ENCODE peak calls at places on chromosome 4, in nine cellular contexts. T, V, W, F, M, I, D, A and Z are unnamed samples.

GRCh38 chr4:145231906-145232700 is 51.7 kb upstream of the OTUD4 start:
- DNase-seq in T (no peak), V (peak), W (no peak), F (no peak), M (peak), I (no peak), D (peak), A (no peak), Z (no peak)

GRCh38 chr4:64407000-64407399 is 2.2 kb downstream of the TECRL start:
- DNase-seq in T (no peak), V (no peak), W (no peak), F (no peak), M (no peak), I (peak), D (no peak), A (no peak), Z (no peak)

GRCh38 chr4:3652586-3652985 is 113.6 kb upstream of the ADRA2C start:
- DNase-seq in T (no peak), V (no peak), W (no peak), F (no peak), M (no peak), I (no peak), D (no peak), A (no peak), Z (no peak)

GRCh38 chr4:7384003-7384928 is 50.5 kb downstream of the PSAPL1 start:
- DNase-seq in T (no peak), V (no peak), W (no peak), F (peak), M (no peak), I (no peak), D (no peak), A (no peak), Z (no peak)

GRCh38 chr4:112793033-112793432 is 156.1 kb downstream of the LARP7 start:
- DNase-seq in T (no peak), V (no peak), W (no peak), F (no peak), M (no peak), I (no peak), D (no peak), A (no peak), Z (no peak)

GRCh38 chr4:102868782-102869568 is at the start of gene CISD2:
- DNase-seq in T (peak), V (peak), W (peak), F (peak), M (peak), I (peak), D (peak), A (peak), Z (peak)

GRCh38 chr4:141645611-141646340 is 9.4 kb downstream of the IL15 start:
- DNase-seq in T (no peak), V (peak), W (no peak), F (no peak), M (peak), I (peak), D (peak), A (no peak), Z (no peak)

GRCh38 chr4:99052902-99053301 is 35.7 kb downstream of the ADH5 start:
- DNase-seq in T (no peak), V (no peak), W (no peak), F (no peak), M (peak), I (no peak), D (no peak), A (no peak), Z (no peak)

GRCh38 chr4:8435656-8436121 is 4.8 kb downstream of the ACOX3 start:
- DNase-seq in T (peak), V (no peak), W (peak), F (no peak), M (peak), I (peak), D (no peak), A (no peak), Z (no peak)

GRCh38 chr4:107444-108429 is 16.6 kb upstream of the ZNF718 start:
- DNase-seq in T (no peak), V (no peak), W (no peak), F (peak), M (no peak), I (no peak), D (no peak), A (no peak), Z (no peak)